ENCODE peak calls at places on chromosomes 5 and 9, in four cellular contexts. B is NCI-H1436; N is activated T-cell treated with anti-CD3 and anti-CD28 coated beads, Interleukin-2, amount 50 U/mL, for 4 hours; S is EL. T is an unnamed sample.

GRCh38 chr5:151151263-151151660 is 6.3 kb downstream of the ANXA6 start:
- DNase-seq in B (no peak), N (no peak), S (no peak), T (no peak)

GRCh38 chr9:98206754-98207153 is 14.3 kb upstream of the CORO2A start:
- DNase-seq in B (no peak), N (no peak), S (no peak), T (no peak)

GRCh38 chr9:34686732-34687131 is 4.3 kb downstream of the CCL19 start:
- DNase-seq in B (no peak), N (no peak), S (no peak), T (no peak)

GRCh38 chr5:43543434-43543833 is 13.4 kb downstream of the PAIP1 start:
- DNase-seq in B (no peak), N (no peak), S (peak; percentile 13), T (no peak)

GRCh38 chr9:77291714-77292113 is 114.4 kb downstream of the VPS13A start:
- DNase-seq in B (no peak), N (no peak), S (peak; percentile 55), T (peak; percentile 37)

GRCh38 chr9:93112116-93112863 is 16.3 kb downstream of the CARD19 start:
- DNase-seq in B (no peak), N (no peak), S (no peak), T (no peak)

GRCh38 chr5:148910686-148911361 is 84.4 kb downstream of the ADRB2 start:
- DNase-seq in B (no peak), N (no peak), S (peak; percentile 97), T (peak; percentile 84)

GRCh38 chr9:136297016-136297691 is 6.7 kb downstream of the CCDC187 start:
- DNase-seq in B (no peak), N (no peak), S (no peak), T (no peak)

GRCh38 chr5:74250304-74251102 is 390.0 kb downstream of the ENC1 start:
- DNase-seq in B (no peak), N (no peak), S (no peak), T (no peak)

GRCh38 chr5:158175664-158176507 is 316.9 kb upstream of the CLINT1 start:
- DNase-seq in B (no peak), N (no peak), S (peak; percentile 27), T (no peak)

GRCh38 chr5:132263548-132264261 is 6.2 kb downstream of the PDLIM4 start:
- DNase-seq in B (no peak), N (no peak), S (peak; percentile 97), T (peak; percentile 93)

T was measured in HCEC 1CT.